ENCODE peak calls at places on chromosomes 12 and 14, in ten cellular contexts. One of them, this sample, is unnamed.

GRCh38 chr14:61322799-61323290 is 1.5 kb downstream of the PRKCH start:
- DNase-seq in kidney glomerular epithelial cell: no peak
- DNase-seq in activated CD8-positive, alpha-beta memory T cell treated with anti-CD3 and anti-CD28 coated beads for 4 hours: no peak
- DNase-seq in CMK: no peak
- DNase-seq in PC-9: peak; percentile 85
- DNase-seq in small intestine: no peak
- DNase-seq in NCI-H82: peak; percentile 6
- DNase-seq in OCI-LY7: no peak
- DNase-seq in NCI-H345: no peak
- DNase-seq in ACHN: no peak
- DNase-seq in this sample: no peak

GRCh38 chr14:106277503-106277902 is 751.1 kb downstream of the TMEM121 start:
- DNase-seq in kidney glomerular epithelial cell: no peak
- DNase-seq in activated CD8-positive, alpha-beta memory T cell treated with anti-CD3 and anti-CD28 coated beads for 4 hours: no peak
- DNase-seq in CMK: no peak
- DNase-seq in PC-9: no peak
- DNase-seq in small intestine: no peak
- DNase-seq in NCI-H82: no peak
- DNase-seq in OCI-LY7: peak; percentile 41
- DNase-seq in NCI-H345: no peak
- DNase-seq in ACHN: peak; percentile 22
- DNase-seq in this sample: no peak

GRCh38 chr14:68279437-68279720 is 459.8 kb downstream of the RAD51B start:
- DNase-seq in kidney glomerular epithelial cell: no peak
- DNase-seq in activated CD8-positive, alpha-beta memory T cell treated with anti-CD3 and anti-CD28 coated beads for 4 hours: no peak
- DNase-seq in CMK: no peak
- DNase-seq in PC-9: no peak
- DNase-seq in small intestine: no peak
- DNase-seq in NCI-H82: no peak
- DNase-seq in OCI-LY7: no peak
- DNase-seq in NCI-H345: no peak
- DNase-seq in ACHN: no peak
- DNase-seq in this sample: no peak

GRCh38 chr12:122909442-122910288 is 13.7 kb upstream of the VPS37B start:
- DNase-seq in kidney glomerular epithelial cell: no peak
- DNase-seq in activated CD8-positive, alpha-beta memory T cell treated with anti-CD3 and anti-CD28 coated beads for 4 hours: no peak
- DNase-seq in CMK: no peak
- DNase-seq in PC-9: peak; percentile 46
- DNase-seq in small intestine: no peak
- DNase-seq in NCI-H82: no peak
- DNase-seq in OCI-LY7: no peak
- DNase-seq in NCI-H345: peak; percentile 87
- DNase-seq in ACHN: no peak
- DNase-seq in this sample: no peak

GRCh38 chr12:53221203-53222076 is 10.6 kb downstream of the RARG start:
- DNase-seq in kidney glomerular epithelial cell: peak; percentile 48
- DNase-seq in activated CD8-positive, alpha-beta memory T cell treated with anti-CD3 and anti-CD28 coated beads for 4 hours: no peak
- DNase-seq in CMK: no peak
- DNase-seq in PC-9: peak; percentile 47
- DNase-seq in small intestine: peak; percentile 63
- DNase-seq in NCI-H82: peak; percentile 70
- DNase-seq in OCI-LY7: peak; percentile 65
- DNase-seq in NCI-H345: peak; percentile 55
- DNase-seq in ACHN: peak; percentile 86
- DNase-seq in this sample: no peak

GRCh38 chr12:111450676-111451075 is 45.0 kb downstream of the SH2B3 start:
- DNase-seq in kidney glomerular epithelial cell: no peak
- DNase-seq in activated CD8-positive, alpha-beta memory T cell treated with anti-CD3 and anti-CD28 coated beads for 4 hours: no peak
- DNase-seq in CMK: no peak
- DNase-seq in PC-9: no peak
- DNase-seq in small intestine: no peak
- DNase-seq in NCI-H82: no peak
- DNase-seq in OCI-LY7: no peak
- DNase-seq in NCI-H345: no peak
- DNase-seq in ACHN: no peak
- DNase-seq in this sample: no peak

GRCh38 chr12:2057041-2057792 is 4.4 kb downstream of the CACNA1C start:
- DNase-seq in kidney glomerular epithelial cell: peak; percentile 39
- DNase-seq in activated CD8-positive, alpha-beta memory T cell treated with anti-CD3 and anti-CD28 coated beads for 4 hours: no peak
- DNase-seq in CMK: peak; percentile 20
- DNase-seq in PC-9: no peak
- DNase-seq in small intestine: peak; percentile 41
- DNase-seq in NCI-H82: peak; percentile 95
- DNase-seq in OCI-LY7: peak; percentile 78
- DNase-seq in NCI-H345: peak; percentile 48
- DNase-seq in ACHN: peak; percentile 65
- DNase-seq in this sample: no peak

GRCh38 chr12:116954700-116955381 is 44.1 kb downstream of the FBXW8 start:
- DNase-seq in kidney glomerular epithelial cell: no peak
- DNase-seq in activated CD8-positive, alpha-beta memory T cell treated with anti-CD3 and anti-CD28 coated beads for 4 hours: no peak
- DNase-seq in CMK: no peak
- DNase-seq in PC-9: no peak
- DNase-seq in small intestine: no peak
- DNase-seq in NCI-H82: no peak
- DNase-seq in OCI-LY7: no peak
- DNase-seq in NCI-H345: no peak
- DNase-seq in ACHN: no peak
- DNase-seq in this sample: no peak

GRCh38 chr14:75150150-75150549 is 23.3 kb upstream of the NEK9 start:
- DNase-seq in kidney glomerular epithelial cell: no peak
- DNase-seq in activated CD8-positive, alpha-beta memory T cell treated with anti-CD3 and anti-CD28 coated beads for 4 hours: no peak
- DNase-seq in CMK: no peak
- DNase-seq in PC-9: peak; percentile 48
- DNase-seq in small intestine: no peak
- DNase-seq in NCI-H82: no peak
- DNase-seq in OCI-LY7: no peak
- DNase-seq in NCI-H345: no peak
- DNase-seq in ACHN: no peak
- DNase-seq in this sample: no peak

GRCh38 chr12:106195638-106196037 is 52.2 kb downstream of the CKAP4 start:
- DNase-seq in kidney glomerular epithelial cell: peak; percentile 52
- DNase-seq in activated CD8-positive, alpha-beta memory T cell treated with anti-CD3 and anti-CD28 coated beads for 4 hours: no peak
- DNase-seq in CMK: no peak
- DNase-seq in PC-9: no peak
- DNase-seq in small intestine: no peak
- DNase-seq in NCI-H82: no peak
- DNase-seq in OCI-LY7: no peak
- DNase-seq in NCI-H345: no peak
- DNase-seq in ACHN: no peak
- DNase-seq in this sample: no peak

GRCh38 chr12:63949902-63950301 is 105.4 kb downstream of the SRGAP1 start:
- DNase-seq in kidney glomerular epithelial cell: no peak
- DNase-seq in activated CD8-positive, alpha-beta memory T cell treated with anti-CD3 and anti-CD28 coated beads for 4 hours: no peak
- DNase-seq in CMK: no peak
- DNase-seq in PC-9: no peak
- DNase-seq in small intestine: peak; percentile 68
- DNase-seq in NCI-H82: no peak
- DNase-seq in OCI-LY7: no peak
- DNase-seq in NCI-H345: no peak
- DNase-seq in ACHN: no peak
- DNase-seq in this sample: no peak

GRCh38 chr12:26102954-26103353 is 21.9 kb downstream of the BHLHE41 start:
- DNase-seq in kidney glomerular epithelial cell: no peak
- DNase-seq in activated CD8-positive, alpha-beta memory T cell treated with anti-CD3 and anti-CD28 coated beads for 4 hours: no peak
- DNase-seq in CMK: no peak
- DNase-seq in PC-9: no peak
- DNase-seq in small intestine: no peak
- DNase-seq in NCI-H82: no peak
- DNase-seq in OCI-LY7: no peak
- DNase-seq in NCI-H345: no peak
- DNase-seq in ACHN: no peak
- DNase-seq in this sample: no peak

GRCh38 chr14:32513571-32514009 is 184.5 kb downstream of the AKAP6 start:
- DNase-seq in kidney glomerular epithelial cell: peak; percentile 30
- DNase-seq in activated CD8-positive, alpha-beta memory T cell treated with anti-CD3 and anti-CD28 coated beads for 4 hours: no peak
- DNase-seq in CMK: no peak
- DNase-seq in PC-9: no peak
- DNase-seq in small intestine: peak; percentile 15
- DNase-seq in NCI-H82: peak; percentile 10
- DNase-seq in OCI-LY7: no peak
- DNase-seq in NCI-H345: no peak
- DNase-seq in ACHN: peak; percentile 8
- DNase-seq in this sample: no peak

GRCh38 chr14:51094282-51094821 is 553 bp downstream of the TRIM9 start:
- DNase-seq in kidney glomerular epithelial cell: no peak
- DNase-seq in activated CD8-positive, alpha-beta memory T cell treated with anti-CD3 and anti-CD28 coated beads for 4 hours: no peak
- DNase-seq in CMK: no peak
- DNase-seq in PC-9: no peak
- DNase-seq in small intestine: no peak
- DNase-seq in NCI-H82: peak; percentile 47
- DNase-seq in OCI-LY7: no peak
- DNase-seq in NCI-H345: peak; percentile 34
- DNase-seq in ACHN: peak; percentile 37
- DNase-seq in this sample: no peak

GRCh38 chr12:34344851-34345522 is 322.7 kb downstream of the ALG10 start:
- DNase-seq in kidney glomerular epithelial cell: no peak
- DNase-seq in activated CD8-positive, alpha-beta memory T cell treated with anti-CD3 and anti-CD28 coated beads for 4 hours: no peak
- DNase-seq in CMK: no peak
- DNase-seq in PC-9: no peak
- DNase-seq in small intestine: no peak
- DNase-seq in NCI-H82: peak; percentile 12
- DNase-seq in OCI-LY7: no peak
- DNase-seq in NCI-H345: no peak
- DNase-seq in ACHN: no peak
- DNase-seq in this sample: no peak

GRCh38 chr14:62053188-62053587 is 291.0 kb downstream of the SNAPC1 start:
- DNase-seq in kidney glomerular epithelial cell: no peak
- DNase-seq in activated CD8-positive, alpha-beta memory T cell treated with anti-CD3 and anti-CD28 coated beads for 4 hours: no peak
- DNase-seq in CMK: no peak
- DNase-seq in PC-9: no peak
- DNase-seq in small intestine: no peak
- DNase-seq in NCI-H82: no peak
- DNase-seq in OCI-LY7: no peak
- DNase-seq in NCI-H345: no peak
- DNase-seq in ACHN: no peak
- DNase-seq in this sample: no peak

GRCh38 chr12:112409064-112409905 is at the start of gene RPL6:
- DNase-seq in kidney glomerular epithelial cell: peak; percentile 92
- DNase-seq in activated CD8-positive, alpha-beta memory T cell treated with anti-CD3 and anti-CD28 coated beads for 4 hours: peak; percentile 73
- DNase-seq in CMK: peak; percentile 91
- DNase-seq in PC-9: peak; percentile 91
- DNase-seq in small intestine: peak; percentile 96
- DNase-seq in NCI-H82: peak; percentile 98
- DNase-seq in OCI-LY7: peak; percentile 94
- DNase-seq in NCI-H345: peak; percentile 92
- DNase-seq in ACHN: peak; percentile 98
- DNase-seq in this sample: peak; percentile 57

GRCh38 chr14:76464856-76465255 is 88.9 kb downstream of the ESRRB start:
- DNase-seq in kidney glomerular epithelial cell: no peak
- DNase-seq in activated CD8-positive, alpha-beta memory T cell treated with anti-CD3 and anti-CD28 coated beads for 4 hours: no peak
- DNase-seq in CMK: no peak
- DNase-seq in PC-9: no peak
- DNase-seq in small intestine: no peak
- DNase-seq in NCI-H82: no peak
- DNase-seq in OCI-LY7: no peak
- DNase-seq in NCI-H345: no peak
- DNase-seq in ACHN: no peak
- DNase-seq in this sample: no peak

GRCh38 chr12:76244298-76244697 is 103.9 kb downstream of the BBS10 start:
- DNase-seq in kidney glomerular epithelial cell: no peak
- DNase-seq in activated CD8-positive, alpha-beta memory T cell treated with anti-CD3 and anti-CD28 coated beads for 4 hours: no peak
- DNase-seq in CMK: no peak
- DNase-seq in PC-9: no peak
- DNase-seq in small intestine: no peak
- DNase-seq in NCI-H82: no peak
- DNase-seq in OCI-LY7: no peak
- DNase-seq in NCI-H345: no peak
- DNase-seq in ACHN: no peak
- DNase-seq in this sample: no peak

GRCh38 chr12:12696562-12697383 is 790 bp upstream of the GPR19 start:
- DNase-seq in kidney glomerular epithelial cell: peak; percentile 76
- DNase-seq in activated CD8-positive, alpha-beta memory T cell treated with anti-CD3 and anti-CD28 coated beads for 4 hours: peak; percentile 82
- DNase-seq in CMK: peak; percentile 80
- DNase-seq in PC-9: peak; percentile 64
- DNase-seq in small intestine: peak; percentile 93
- DNase-seq in NCI-H82: peak; percentile 86
- DNase-seq in OCI-LY7: peak; percentile 97
- DNase-seq in NCI-H345: peak; percentile 87
- DNase-seq in ACHN: peak; percentile 92
- DNase-seq in this sample: peak; percentile 84

GRCh38 chr14:45038256-45038655 is 45.7 kb upstream of the PRPF39 start:
- DNase-seq in kidney glomerular epithelial cell: no peak
- DNase-seq in activated CD8-positive, alpha-beta memory T cell treated with anti-CD3 and anti-CD28 coated beads for 4 hours: no peak
- DNase-seq in CMK: no peak
- DNase-seq in PC-9: no peak
- DNase-seq in small intestine: no peak
- DNase-seq in NCI-H82: no peak
- DNase-seq in OCI-LY7: no peak
- DNase-seq in NCI-H345: no peak
- DNase-seq in ACHN: no peak
- DNase-seq in this sample: no peak